ENCODE peak calls at places on chromosomes 2 and 18, in nine cellular contexts. One of them, this sample, is unnamed.

GRCh38 chr18:54223568-54224241 is 764 bp downstream of the MBD2 start:
- DNase-seq in fibroblast of lung: peak; percentile 94
- DNase-seq in hepatocyte: peak; percentile 67
- DNase-seq in GM23248: peak; percentile 95
- DNase-seq in astrocyte: peak; percentile 91
- DNase-seq in H1: no peak
- DNase-seq in mammary epithelial cell: peak; percentile 95
- DNase-seq in IMR-90: peak; percentile 92
- DNase-seq in K562: peak; percentile 28
- DNase-seq in this sample: peak; percentile 15

GRCh38 chr2:157058161-157058560 is 199.3 kb upstream of the GALNT5 start:
- DNase-seq in mammary epithelial cell: no peak
- DNase-seq in H1: no peak
- DNase-seq in K562: no peak
- DNase-seq in IMR-90: no peak
- DNase-seq in fibroblast of lung: no peak
- DNase-seq in astrocyte: no peak
- DNase-seq in hepatocyte: no peak
- DNase-seq in GM23248: no peak
- DNase-seq in this sample: no peak

GRCh38 chr2:169034256-169034655 is 3.1 kb upstream of the ABCB11 start:
- DNase-seq in IMR-90: no peak
- DNase-seq in astrocyte: peak; percentile 37
- DNase-seq in fibroblast of lung: peak; percentile 56
- DNase-seq in H1: no peak
- DNase-seq in hepatocyte: peak; percentile 37
- DNase-seq in K562: no peak
- DNase-seq in mammary epithelial cell: no peak
- DNase-seq in GM23248: no peak
- DNase-seq in this sample: no peak

GRCh38 chr2:162007447-162008040 is 66.5 kb downstream of the DPP4 start:
- DNase-seq in hepatocyte: no peak
- DNase-seq in IMR-90: peak; percentile 16
- DNase-seq in astrocyte: no peak
- DNase-seq in K562: no peak
- DNase-seq in mammary epithelial cell: no peak
- DNase-seq in fibroblast of lung: no peak
- DNase-seq in H1: no peak
- DNase-seq in GM23248: peak; percentile 32
- DNase-seq in this sample: no peak

GRCh38 chr2:200786423-200786822 is 25.3 kb upstream of the BZW1 start:
- DNase-seq in astrocyte: peak; percentile 69
- DNase-seq in IMR-90: peak; percentile 75
- DNase-seq in fibroblast of lung: peak; percentile 70
- DNase-seq in hepatocyte: no peak
- DNase-seq in H1: no peak
- DNase-seq in GM23248: peak; percentile 57
- DNase-seq in K562: no peak
- DNase-seq in mammary epithelial cell: peak; percentile 40
- DNase-seq in this sample: no peak

GRCh38 chr2:128506127-128506526 is 187.5 kb upstream of the HS6ST1 start:
- DNase-seq in astrocyte: no peak
- DNase-seq in IMR-90: no peak
- DNase-seq in fibroblast of lung: no peak
- DNase-seq in hepatocyte: no peak
- DNase-seq in K562: no peak
- DNase-seq in mammary epithelial cell: no peak
- DNase-seq in H1: no peak
- DNase-seq in GM23248: no peak
- DNase-seq in this sample: no peak

GRCh38 chr2:49042510-49042909 is 111.8 kb downstream of the FSHR start:
- DNase-seq in K562: no peak
- DNase-seq in hepatocyte: no peak
- DNase-seq in GM23248: no peak
- DNase-seq in IMR-90: no peak
- DNase-seq in astrocyte: no peak
- DNase-seq in fibroblast of lung: no peak
- DNase-seq in mammary epithelial cell: no peak
- DNase-seq in H1: no peak
- DNase-seq in this sample: no peak

GRCh38 chr18:26656944-26657536 is 108.7 kb upstream of the KCTD1 start:
- DNase-seq in H1: no peak
- DNase-seq in hepatocyte: peak; percentile 85
- DNase-seq in fibroblast of lung: peak; percentile 71
- DNase-seq in GM23248: peak; percentile 85
- DNase-seq in mammary epithelial cell: peak; percentile 73
- DNase-seq in K562: no peak
- DNase-seq in IMR-90: peak; percentile 36
- DNase-seq in astrocyte: peak; percentile 41
- DNase-seq in this sample: peak; percentile 54

GRCh38 chr2:173427887-173428683 is 73.4 kb downstream of the CDCA7 start:
- DNase-seq in K562: no peak
- DNase-seq in fibroblast of lung: peak; percentile 84
- DNase-seq in hepatocyte: peak; percentile 25
- DNase-seq in GM23248: peak; percentile 53
- DNase-seq in H1: no peak
- DNase-seq in astrocyte: peak; percentile 83
- DNase-seq in IMR-90: peak; percentile 51
- DNase-seq in mammary epithelial cell: peak; percentile 96
- DNase-seq in this sample: no peak

GRCh38 chr2:194545978-194546377 is 1111.0 kb upstream of the SLC39A10 start:
- DNase-seq in IMR-90: no peak
- DNase-seq in mammary epithelial cell: no peak
- DNase-seq in hepatocyte: no peak
- DNase-seq in fibroblast of lung: peak; percentile 2
- DNase-seq in H1: no peak
- DNase-seq in K562: no peak
- DNase-seq in GM23248: peak; percentile 26
- DNase-seq in astrocyte: no peak
- DNase-seq in this sample: no peak

GRCh38 chr2:75130171-75130570 is 69.1 kb downstream of the TACR1 start:
- DNase-seq in hepatocyte: no peak
- DNase-seq in fibroblast of lung: no peak
- DNase-seq in IMR-90: no peak
- DNase-seq in astrocyte: no peak
- DNase-seq in GM23248: peak; percentile 6
- DNase-seq in H1: peak; percentile 10
- DNase-seq in mammary epithelial cell: no peak
- DNase-seq in K562: no peak
- DNase-seq in this sample: no peak

GRCh38 chr18:52481116-52481515 is 141.1 kb downstream of the DCC start:
- DNase-seq in astrocyte: no peak
- DNase-seq in fibroblast of lung: no peak
- DNase-seq in hepatocyte: no peak
- DNase-seq in H1: no peak
- DNase-seq in K562: no peak
- DNase-seq in GM23248: no peak
- DNase-seq in IMR-90: no peak
- DNase-seq in mammary epithelial cell: no peak
- DNase-seq in this sample: no peak

GRCh38 chr2:239399404-239399999 is 1.3 kb downstream of the HDAC4 start:
- DNase-seq in GM23248: peak; percentile 53
- DNase-seq in K562: no peak
- DNase-seq in fibroblast of lung: peak; percentile 16
- DNase-seq in astrocyte: no peak
- DNase-seq in mammary epithelial cell: peak; percentile 17
- DNase-seq in H1: no peak
- DNase-seq in IMR-90: peak; percentile 8
- DNase-seq in hepatocyte: peak; percentile 71
- DNase-seq in this sample: no peak

DNA sequence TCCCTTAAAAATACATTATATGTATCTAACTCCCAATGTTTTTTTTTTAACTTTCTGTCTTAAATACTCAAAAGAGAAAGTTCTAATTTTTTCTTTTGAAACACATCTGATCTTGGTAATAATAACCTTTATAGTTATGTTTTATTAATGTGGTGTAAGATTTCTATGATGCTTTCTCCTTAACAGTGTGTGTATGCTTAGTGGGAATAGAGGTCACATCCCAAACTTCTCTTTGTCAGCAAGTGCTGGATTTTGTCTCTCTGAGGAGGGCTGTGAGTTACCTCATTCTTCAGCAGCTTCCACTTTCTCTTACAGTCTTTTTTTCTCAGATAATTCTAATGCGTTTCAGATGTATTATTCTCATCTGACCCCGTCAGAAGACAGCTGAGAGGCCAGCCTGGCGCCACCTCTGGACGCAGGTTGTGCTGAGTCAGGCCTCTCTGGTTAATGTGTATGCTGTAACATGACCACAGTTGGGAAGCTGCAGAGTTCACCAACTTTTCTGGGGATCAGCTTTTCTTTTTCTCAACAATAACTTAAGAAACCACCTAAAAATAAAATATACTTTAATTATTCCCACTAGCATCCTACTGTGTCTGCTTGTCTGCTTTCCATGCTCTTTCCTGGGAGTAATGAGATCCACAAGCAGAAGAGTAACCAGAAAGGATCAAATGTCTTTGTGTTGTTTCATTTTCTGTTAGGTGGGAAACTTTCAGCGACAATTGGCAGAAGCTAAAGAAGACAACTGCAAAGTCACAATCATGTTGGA is 79.5 kb downstream of the CCDC150 start:
- DNase-seq in fibroblast of lung: peak; percentile 77
- DNase-seq in hepatocyte: peak; percentile 75
- DNase-seq in H1: no peak
- DNase-seq in IMR-90: peak; percentile 75
- DNase-seq in K562: peak; percentile 11
- DNase-seq in GM23248: peak; percentile 95
- DNase-seq in mammary epithelial cell: no peak
- DNase-seq in astrocyte: peak; percentile 70
- DNase-seq in this sample: peak; percentile 15
- H2AFZ ChIP-seq in fibroblast of lung: peak overlapping the region; percentile 21
- H2AFZ ChIP-seq in hepatocyte: peak overlapping the region; percentile 28
- H2AFZ ChIP-seq in H1: no peak overlapping the region
- H2AFZ ChIP-seq in IMR-90: peak overlapping the region; percentile 24
- H2AFZ ChIP-seq in K562: peak overlapping the region; percentile 87
- H2AFZ ChIP-seq in GM23248: peak overlapping the region; percentile 36
- H2AFZ ChIP-seq in mammary epithelial cell: no peak overlapping the region
- H2AFZ ChIP-seq in astrocyte: no peak overlapping the region
- H2AFZ ChIP-seq in this sample: peak overlapping the region; percentile 36

GRCh38 chr2:166230024-166230723 is 102.4 kb upstream of the SCN1A start:
- DNase-seq in mammary epithelial cell: no peak
- DNase-seq in K562: no peak
- DNase-seq in fibroblast of lung: peak; percentile 38
- DNase-seq in GM23248: peak; percentile 48
- DNase-seq in astrocyte: peak; percentile 28
- DNase-seq in IMR-90: peak; percentile 70
- DNase-seq in hepatocyte: peak; percentile 39
- DNase-seq in H1: no peak
- DNase-seq in this sample: no peak
- H2AFZ ChIP-seq in mammary epithelial cell: peak overlapping the region; percentile 41
- H2AFZ ChIP-seq in K562: no peak overlapping the region
- H2AFZ ChIP-seq in fibroblast of lung: no peak overlapping the region
- H2AFZ ChIP-seq in GM23248: peak overlapping the region; percentile 20
- H2AFZ ChIP-seq in astrocyte: no peak overlapping the region
- H2AFZ ChIP-seq in IMR-90: no peak overlapping the region
- H2AFZ ChIP-seq in hepatocyte: no peak overlapping the region
- H2AFZ ChIP-seq in H1: no peak overlapping the region
- H2AFZ ChIP-seq in this sample: no peak overlapping the region

GRCh38 chr18:43134876-43135275 is 19.4 kb upstream of the RIT2 start:
- DNase-seq in IMR-90: no peak
- DNase-seq in GM23248: no peak
- DNase-seq in H1: no peak
- DNase-seq in astrocyte: no peak
- DNase-seq in hepatocyte: no peak
- DNase-seq in K562: no peak
- DNase-seq in fibroblast of lung: no peak
- DNase-seq in mammary epithelial cell: no peak
- DNase-seq in this sample: no peak

GRCh38 chr18:43125471-43125870 is 10.0 kb upstream of the RIT2 start:
- DNase-seq in mammary epithelial cell: no peak
- DNase-seq in GM23248: no peak
- DNase-seq in H1: no peak
- DNase-seq in hepatocyte: no peak
- DNase-seq in astrocyte: no peak
- DNase-seq in K562: no peak
- DNase-seq in IMR-90: no peak
- DNase-seq in fibroblast of lung: no peak
- DNase-seq in this sample: no peak

GRCh38 chr18:43129946-43130523 is 14.6 kb upstream of the RIT2 start:
- DNase-seq in mammary epithelial cell: peak; percentile 1
- DNase-seq in GM23248: peak; percentile 33
- DNase-seq in fibroblast of lung: peak; percentile 22
- DNase-seq in K562: no peak
- DNase-seq in hepatocyte: no peak
- DNase-seq in astrocyte: peak; percentile 13
- DNase-seq in H1: no peak
- DNase-seq in IMR-90: no peak
- DNase-seq in this sample: no peak
- H2AFZ ChIP-seq in mammary epithelial cell: no peak overlapping the region
- H2AFZ ChIP-seq in GM23248: peak overlapping the region; percentile 90
- H2AFZ ChIP-seq in fibroblast of lung: peak overlapping the region; percentile 73
- H2AFZ ChIP-seq in K562: no peak overlapping the region
- H2AFZ ChIP-seq in hepatocyte: no peak overlapping the region
- H2AFZ ChIP-seq in astrocyte: peak overlapping the region; percentile 87
- H2AFZ ChIP-seq in H1: peak overlapping the region; percentile 32
- H2AFZ ChIP-seq in IMR-90: no peak overlapping the region
- H2AFZ ChIP-seq in this sample: no peak overlapping the region

GRCh38 chr18:49857708-49858107 is 44.4 kb upstream of the ACAA2 start:
- DNase-seq in H1: no peak
- DNase-seq in GM23248: no peak
- DNase-seq in mammary epithelial cell: no peak
- DNase-seq in IMR-90: no peak
- DNase-seq in fibroblast of lung: no peak
- DNase-seq in astrocyte: no peak
- DNase-seq in hepatocyte: no peak
- DNase-seq in K562: no peak
- DNase-seq in this sample: no peak

GRCh38 chr18:49859725-49860124 is 46.4 kb upstream of the ACAA2 start:
- DNase-seq in fibroblast of lung: no peak
- DNase-seq in hepatocyte: peak; percentile 20
- DNase-seq in astrocyte: no peak
- DNase-seq in GM23248: no peak
- DNase-seq in K562: no peak
- DNase-seq in H1: no peak
- DNase-seq in IMR-90: no peak
- DNase-seq in mammary epithelial cell: no peak
- DNase-seq in this sample: no peak

GRCh38 chr18:49858309-49859005 is 45.1 kb upstream of the ACAA2 start:
- DNase-seq in IMR-90: peak; percentile 70
- DNase-seq in fibroblast of lung: peak; percentile 62
- DNase-seq in GM23248: peak; percentile 77
- DNase-seq in mammary epithelial cell: peak; percentile 66
- DNase-seq in H1: peak; percentile 34
- DNase-seq in astrocyte: peak; percentile 36
- DNase-seq in hepatocyte: peak; percentile 86
- DNase-seq in K562: peak; percentile 71
- DNase-seq in this sample: peak; percentile 70

GRCh38 chr18:49856531-49856930 is 43.2 kb upstream of the ACAA2 start:
- DNase-seq in mammary epithelial cell: no peak
- DNase-seq in astrocyte: no peak
- DNase-seq in fibroblast of lung: no peak
- DNase-seq in IMR-90: no peak
- DNase-seq in K562: no peak
- DNase-seq in hepatocyte: no peak
- DNase-seq in H1: no peak
- DNase-seq in GM23248: no peak
- DNase-seq in this sample: no peak

DNA sequence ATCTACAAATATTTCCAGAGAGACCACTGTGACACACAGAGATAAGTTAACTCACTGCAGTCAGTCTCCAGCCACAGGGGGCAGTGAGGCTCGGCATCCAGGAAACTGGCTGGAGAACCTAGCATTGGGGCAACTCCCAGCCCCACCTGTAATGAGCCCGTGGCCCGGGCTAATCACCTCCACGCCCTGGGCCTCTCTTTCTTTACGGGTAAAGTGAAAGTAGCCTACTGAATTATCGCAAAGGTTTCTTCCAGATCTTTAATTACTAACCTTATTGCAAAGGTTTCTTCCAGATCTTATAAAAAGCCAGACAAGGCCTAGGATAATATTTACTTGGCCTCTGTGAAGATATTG is 45.6 kb upstream of the ACAA2 start:
- DNase-seq in hepatocyte: no peak
- DNase-seq in H1: no peak
- DNase-seq in astrocyte: no peak
- DNase-seq in fibroblast of lung: no peak
- DNase-seq in GM23248: no peak
- DNase-seq in K562: no peak
- DNase-seq in mammary epithelial cell: no peak
- DNase-seq in IMR-90: no peak
- DNase-seq in this sample: no peak
- H2AFZ ChIP-seq in hepatocyte: no peak overlapping the region
- H2AFZ ChIP-seq in H1: no peak overlapping the region
- H2AFZ ChIP-seq in astrocyte: no peak overlapping the region
- H2AFZ ChIP-seq in fibroblast of lung: no peak overlapping the region
- H2AFZ ChIP-seq in GM23248: no peak overlapping the region
- H2AFZ ChIP-seq in K562: no peak overlapping the region
- H2AFZ ChIP-seq in mammary epithelial cell: no peak overlapping the region
- H2AFZ ChIP-seq in IMR-90: no peak overlapping the region
- H2AFZ ChIP-seq in this sample: no peak overlapping the region

This sample was measured in neuronal stem cell.